ENCODE peak calls at places on chromosomes 1 and 21, in four cellular contexts. E is H1, B is HCT116, M is HepG2. U is an unnamed sample.
A peak's percentile ranks its signal among the peaks of the same experiment; 100 is the strongest.

GRCh38 chr1:179807291-179807690 is 64.2 kb downstream of the FAM163A start:
- DNase-seq in E (no peak), B (no peak), M (no peak), U (no peak)

GRCh38 chr1:214957330-214958137 is 125.0 kb upstream of the KCNK2 start:
- DNase-seq in E (no peak), B (no peak), M (no peak), U (no peak)

GRCh38 chr21:31660134-31660565 is 657 bp downstream of the SOD1 start:
- DNase-seq in E (no peak), B (no peak), M (no peak), U (no peak)

GRCh38 chr1:6350416-6351088 is 43.0 kb downstream of the ACOT7 start:
- DNase-seq in E (no peak), B (no peak), M (no peak), U (no peak)

GRCh38 chr1:151502859-151503509 is 8.2 kb upstream of the CGN start:
- DNase-seq in E (no peak), B (no peak), M (no peak), U (no peak)

GRCh38 chr1:184593612-184594011 is 161.0 kb downstream of the EDEM3 start:
- DNase-seq in E (no peak), B (no peak), M (no peak), U (no peak)

GRCh38 chr1:52702886-52703787 is 5.0 kb upstream of the COA7 start:
- DNase-seq in E (peak; percentile 76), B (peak; percentile 80), M (peak; percentile 94), U (peak; percentile 94)

GRCh38 chr1:160375788-160376524 is 9.1 kb downstream of the NHLH1 start:
- DNase-seq in E (no peak), B (no peak), M (peak; percentile 16), U (peak; percentile 45)

GRCh38 chr1:109564189-109564878 is 15.9 kb downstream of the GNAI3 start:
- DNase-seq in E (no peak), B (no peak), M (no peak), U (no peak)
- H3K4me2 ChIP-seq in E (peak overlapping the region; percentile 89), B (no peak overlapping the region), M (no peak overlapping the region), U (no peak overlapping the region)

GRCh38 chr21:26055841-26056264 is 114.7 kb downstream of the APP start:
- DNase-seq in E (no peak), B (no peak), M (no peak), U (no peak)
- TF ChIP-seq FOSL1 in E (no peak), B (no peak), M (no peak), U (no peak)

DNA sequence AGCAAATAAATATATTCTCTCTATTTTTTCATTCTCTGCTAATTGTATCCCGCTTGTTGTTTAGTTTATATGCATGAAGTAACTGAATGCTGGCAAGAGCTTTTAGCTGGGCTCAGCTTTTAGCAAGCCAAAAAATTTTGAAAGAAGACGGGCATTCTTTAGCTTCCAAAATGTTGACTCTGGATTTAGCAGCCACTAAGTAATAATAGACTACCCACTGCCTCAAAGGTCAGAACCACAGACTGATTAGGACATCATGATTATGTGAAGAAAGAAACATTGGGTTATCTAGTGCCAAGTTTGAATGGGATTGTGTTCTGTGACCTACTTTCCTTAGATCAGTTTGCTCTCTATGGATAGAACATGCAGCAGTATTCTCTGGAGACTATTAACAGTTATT is 80.3 kb upstream of the DPH5 start:
- DNase-seq in E (no peak), B (no peak), M (no peak), U (no peak)
- H3K4me2 ChIP-seq in E (no peak overlapping the region), B (no peak overlapping the region), M (no peak overlapping the region), U (no peak overlapping the region)

DNA sequence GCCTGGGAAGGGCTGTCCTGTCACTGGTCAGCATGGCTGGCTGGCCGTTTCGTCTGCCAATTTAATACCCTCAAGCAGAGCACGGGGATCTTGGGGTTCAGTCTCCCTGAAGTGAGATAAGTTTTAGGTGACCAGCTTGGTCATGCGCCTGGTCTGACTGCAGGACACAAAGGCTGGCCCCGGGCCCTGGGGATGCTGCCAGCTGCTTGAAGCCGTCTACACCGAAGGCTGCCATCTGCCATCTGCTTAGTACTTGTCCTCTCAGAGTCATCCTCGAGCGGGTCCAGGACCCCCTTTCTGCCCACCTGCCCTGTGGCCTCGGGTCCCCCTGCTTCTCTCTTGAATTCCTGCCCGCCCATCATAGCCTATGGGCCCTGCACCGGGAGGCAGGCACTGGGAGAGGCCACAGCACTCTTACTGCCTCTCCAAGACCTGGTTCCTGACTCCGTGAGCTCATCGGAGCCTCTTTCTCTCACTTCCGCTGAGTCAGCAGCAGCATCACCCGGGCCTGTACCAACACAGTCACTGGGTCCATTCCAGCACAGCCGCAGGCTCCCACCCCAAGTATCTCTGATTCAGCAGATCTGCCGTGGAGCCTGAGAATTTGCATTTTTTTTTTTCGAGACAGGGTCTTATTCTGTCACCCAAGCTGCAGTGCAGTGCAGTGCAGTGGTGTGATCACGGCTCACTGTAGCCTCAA is 7.0 kb downstream of the FBLIM1 start:
- DNase-seq in E (no peak), B (no peak), M (no peak), U (peak; percentile 69)
- TF ChIP-seq FOSL1 in E (no peak), B (no peak), M (no peak), U (peak; percentile 82)

GRCh38 chr1:65150583-65151263 is 2.7 kb downstream of the AK4 start:
- DNase-seq in E (no peak), B (no peak), M (no peak), U (no peak)

GRCh38 chr1:65151641-65152040 is 3.6 kb downstream of the AK4 start:
- DNase-seq in E (no peak), B (no peak), M (no peak), U (no peak)

GRCh38 chr1:65148548-65149390 is 766 bp downstream of the AK4 start:
- DNase-seq in E (peak; percentile 50), B (no peak), M (no peak), U (peak; percentile 57)

GRCh38 chr1:65149391-65149729 is 1.4 kb downstream of the AK4 start:
- DNase-seq in E (no peak), B (no peak), M (no peak), U (no peak)

GRCh38 chr1:65149753-65150463 is 1.9 kb downstream of the AK4 start:
- DNase-seq in E (no peak), B (no peak), M (no peak), U (no peak)
- H3K4me2 ChIP-seq in E (peak overlapping the region; percentile 65), B (peak overlapping the region; percentile 96), M (peak overlapping the region; percentile 85), U (peak overlapping the region; percentile 83)

GRCh38 chr1:119327066-119327435 is 41.5 kb upstream of the HAO2 start:
- DNase-seq in E (no peak), B (no peak), M (peak; percentile 50), U (no peak)
- TF ChIP-seq FOSL1 in E (no peak), B (no peak), M (no peak), U (no peak)

GRCh38 chr1:156922986-156923564 is 2.6 kb downstream of the LRRC71 start:
- DNase-seq in E (no peak), B (no peak), M (no peak), U (no peak)
- H3K4me2 ChIP-seq in E (peak overlapping the region; percentile 94), B (no peak overlapping the region), M (peak overlapping the region; percentile 39), U (no peak overlapping the region)

GRCh38 chr1:20493839-20494608 is 8.0 kb upstream of the CAMK2N1 start:
- DNase-seq in E (peak; percentile 81), B (peak; percentile 84), M (peak; percentile 79), U (peak; percentile 88)
- TF ChIP-seq FOSL1 in E (no peak), B (no peak), M (no peak), U (no peak)

DNA sequence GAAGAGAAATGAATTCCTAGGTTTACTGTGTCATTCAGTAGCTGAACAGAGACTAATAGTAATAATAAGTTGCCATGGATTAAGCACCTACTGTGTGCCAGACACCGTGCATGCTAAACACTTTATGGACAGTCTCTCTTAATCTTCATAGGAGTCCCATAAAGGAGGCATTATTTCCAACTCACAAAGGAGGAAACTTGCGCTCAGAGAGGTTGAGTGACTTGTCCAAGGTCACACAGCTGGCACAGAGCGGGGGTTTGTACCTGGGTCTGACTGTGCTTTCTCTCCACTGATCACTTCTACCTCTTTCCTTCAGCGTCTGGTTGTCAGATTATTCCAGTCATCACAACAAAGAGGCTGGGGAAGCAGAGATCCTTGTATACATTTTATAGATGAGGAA is 91.3 kb downstream of the KIRREL1 start:
- DNase-seq in E (no peak), B (no peak), M (no peak), U (no peak)
- H3K4me2 ChIP-seq in E (no peak overlapping the region), B (no peak overlapping the region), M (no peak overlapping the region), U (no peak overlapping the region)

DNA sequence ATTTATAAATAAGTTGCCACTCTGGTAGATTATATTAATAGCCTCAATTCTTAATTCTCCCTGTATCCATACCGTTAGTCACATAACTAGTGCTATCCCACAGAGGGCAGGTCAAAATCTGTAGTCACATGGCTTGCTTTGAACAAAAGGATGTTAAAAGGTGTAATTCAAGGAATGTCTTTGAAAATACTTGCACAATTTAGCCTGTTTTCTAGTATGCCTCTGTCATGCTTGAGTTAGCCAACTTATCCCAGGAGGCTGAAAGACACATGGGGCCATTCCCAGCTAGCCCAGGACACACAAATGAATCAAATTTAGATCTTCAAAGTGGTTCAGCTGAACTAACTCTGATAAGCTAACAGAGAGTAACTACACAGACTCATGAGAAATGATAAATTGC is 758.5 kb upstream of the NEGR1 start:
- DNase-seq in E (no peak), B (no peak), M (no peak), U (no peak)
- TF ChIP-seq FOSL1 in E (no peak), B (no peak), M (no peak), U (no peak)

U was measured in K562.